ENCODE peak calls at places on chromosome 19, in six cellular contexts. E is progenitor cell of endocrine pancreas, L is HepG2, Y is WTC11, R is fibroblast of pulmonary artery, D is thoracic aorta. M is an unnamed sample.

GRCh38 chr19:39032164-39032918 is at the start of gene FBXO27:
- DNase-seq in E (peak; percentile 15), R (no peak), Y (peak; percentile 87), L (no peak), D (no peak), M (no peak)

GRCh38 chr19:47020132-47020805 is 632 bp downstream of the NPAS1 start:
- DNase-seq in L (no peak), Y (no peak), E (no peak), R (no peak), D (no peak), M (no peak)

GRCh38 chr19:38538793-38539528 is 78.8 kb downstream of the MAP4K1 start:
- DNase-seq in E (no peak), Y (no peak), D (no peak), R (no peak), L (no peak), M (no peak)

GRCh38 chr19:39916236-39916635 is 18.2 kb downstream of the FCGBP start:
- DNase-seq in R (no peak), E (no peak), Y (no peak), D (no peak), L (no peak), M (peak; percentile 77)

GRCh38 chr19:1852294-1852646 is 4.0 kb upstream of the REXO1 start:
- DNase-seq in R (no peak), Y (no peak), L (no peak), D (no peak), E (no peak), M (no peak)

GRCh38 chr19:31334101-31334848 is 15.0 kb downstream of the TSHZ3 start:
- DNase-seq in L (no peak), Y (no peak), D (no peak), R (peak; percentile 78), E (no peak), M (no peak)

GRCh38 chr19:1254530-1255185 is 6.3 kb downstream of the MIDN start:
- DNase-seq in E (no peak), L (no peak), R (no peak), D (no peak), Y (no peak), M (no peak)

GRCh38 chr19:56270676-56271075 is 1.9 kb upstream of the EDDM13 start:
- DNase-seq in L (no peak), D (no peak), Y (no peak), R (no peak), E (no peak), M (no peak)

GRCh38 chr19:35247526-35248309 is 1.1 kb upstream of the LSR start:
- DNase-seq in R (no peak), D (no peak), E (peak; percentile 89), Y (peak; percentile 96), L (peak; percentile 87), M (peak; percentile 72)

GRCh38 chr19:49588370-49589122 is 2.4 kb upstream of the PRR12 start:
- DNase-seq in L (no peak), R (no peak), Y (no peak), E (no peak), D (no peak), M (no peak)

GRCh38 chr19:45691516-45692186 is at the start of gene SNRPD2:
- DNase-seq in D (peak; percentile 82), Y (peak; percentile 94), E (peak; percentile 89), R (peak; percentile 97), L (peak; percentile 91), M (peak; percentile 98)
- TF ChIP-seq CTCF in D (no peak), Y (no peak), E (no peak), R (no peak), L (no peak), M (no peak)

GRCh38 chr19:6733338-6734095 is 3.9 kb downstream of the GPR108 start:
- DNase-seq in Y (peak; percentile 55), E (no peak), L (no peak), D (no peak), R (no peak), M (no peak)
- TF ChIP-seq CTCF in Y (peak; percentile 63), E (peak; percentile 32), L (peak; percentile 45), D (no peak), R (no peak), M (peak; percentile 30)

GRCh38 chr19:29119582-29119981 is 93.4 kb downstream of the UQCRFS1 start:
- DNase-seq in Y (peak; percentile 41), E (peak; percentile 17), L (no peak), D (no peak), R (no peak), M (no peak)
- TF ChIP-seq CTCF in Y (no peak), E (peak; percentile 59), L (no peak), D (no peak), R (no peak), M (no peak)

GRCh38 chr19:11710313-11710712 is 28.4 kb downstream of the ZNF823 start:
- DNase-seq in D (no peak), R (no peak), L (no peak), E (no peak), Y (no peak), M (no peak)

GRCh38 chr19:11705474-11705873 is 33.3 kb downstream of the ZNF823 start:
- DNase-seq in Y (no peak), E (no peak), R (no peak), L (no peak), D (no peak), M (no peak)

DNA sequence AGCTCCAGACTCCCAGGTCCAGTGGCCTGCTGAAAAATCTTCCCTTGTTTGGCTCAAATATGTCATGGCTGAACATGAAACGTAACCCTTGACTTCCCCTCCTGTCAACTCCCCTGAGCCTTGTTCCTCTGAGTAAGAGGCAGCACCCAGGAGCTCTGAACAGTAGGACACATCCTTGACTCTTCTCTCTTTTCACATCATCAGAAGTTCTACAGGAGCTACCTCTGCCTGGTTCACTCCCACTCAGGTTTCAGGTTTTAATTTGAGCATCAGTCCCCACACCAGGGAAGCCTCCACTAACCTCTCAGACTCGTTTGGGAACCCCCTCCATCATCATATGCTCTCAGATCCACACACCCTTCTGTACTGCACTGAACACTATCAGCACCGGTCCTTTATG is 30.3 kb downstream of the ZNF823 start:
- DNase-seq in D (no peak), E (no peak), R (no peak), Y (no peak), L (no peak), M (no peak)
- TF ChIP-seq CTCF in D (no peak), E (no peak), R (no peak), Y (no peak), L (no peak), M (no peak)

GRCh38 chr19:44585371-44586141 is 27.8 kb upstream of the IGSF23 start:
- DNase-seq in D (no peak), R (peak; percentile 61), L (no peak), E (no peak), Y (no peak), M (no peak)
- TF ChIP-seq CTCF in D (no peak), R (peak; percentile 36), L (peak; percentile 42), E (no peak), Y (no peak), M (peak; percentile 15)

GRCh38 chr19:11261902-11262839 is at the start of gene DOCK6:
- DNase-seq in D (no peak), L (no peak), E (peak; percentile 24), R (no peak), Y (peak; percentile 60), M (no peak)
- TF ChIP-seq CTCF in D (peak; percentile 47), L (peak; percentile 56), E (peak; percentile 61), R (peak; percentile 25), Y (no peak), M (peak; percentile 56)

DNA sequence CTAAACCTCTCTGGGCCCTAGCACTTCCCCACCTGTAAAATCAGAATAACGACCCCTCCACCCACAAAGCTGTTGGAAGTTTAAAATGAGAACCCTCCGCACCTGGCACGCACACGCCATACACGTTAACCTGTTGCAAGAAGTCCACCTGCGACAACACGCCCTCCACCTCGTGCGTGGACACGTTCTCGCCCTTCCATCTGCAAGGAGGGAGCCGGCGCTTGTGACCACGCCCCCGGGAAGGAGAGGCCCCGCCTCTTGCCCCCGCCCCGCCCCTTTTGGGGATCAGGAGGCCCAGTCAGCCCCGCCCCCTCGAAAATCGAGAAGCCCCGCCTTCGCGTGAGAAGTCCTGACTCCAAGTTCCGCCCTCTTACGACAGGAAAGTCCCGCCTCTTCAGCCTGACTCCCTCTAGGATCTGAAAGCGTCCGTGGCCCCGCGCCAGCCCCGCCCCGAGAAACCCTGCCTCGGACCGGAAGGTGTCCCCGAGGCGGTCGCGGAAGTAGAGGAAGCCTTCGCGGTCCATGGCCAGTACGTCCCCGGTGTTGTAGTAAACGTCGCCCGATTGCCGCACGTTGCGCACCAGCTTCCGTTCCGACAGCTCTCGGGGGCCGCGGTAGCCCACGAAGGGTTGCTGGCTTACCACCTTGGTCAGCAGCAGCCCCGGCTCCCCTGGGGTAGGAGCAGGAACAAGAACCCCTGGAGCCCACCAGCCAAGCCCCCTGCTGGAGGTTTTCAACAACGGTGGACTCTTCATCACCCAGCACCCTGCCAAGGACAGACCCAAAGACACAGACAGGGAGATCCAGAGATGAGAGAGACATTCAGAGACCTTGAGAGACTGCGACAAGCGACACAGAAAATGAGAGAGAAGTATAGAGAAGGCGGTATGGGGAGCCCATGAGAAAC is 12.5 kb downstream of the SLC27A5 start:
- DNase-seq in R (peak; percentile 99), E (peak; percentile 99), D (peak; percentile 99), Y (peak; percentile 100), L (peak; percentile 98), M (peak; percentile 100)
- TF ChIP-seq CTCF in R (peak; percentile 47), E (peak; percentile 50), D (peak; percentile 13), Y (no peak), L (peak; percentile 67), M (peak; percentile 51)

GRCh38 chr19:44767295-44768180 is 10.2 kb upstream of the CBLC start:
- DNase-seq in Y (no peak), D (no peak), R (no peak), L (no peak), E (no peak), M (no peak)
- TF ChIP-seq CTCF in Y (no peak), D (no peak), R (no peak), L (no peak), E (no peak), M (no peak)

M was measured in osteocyte.